ENCODE peak calls at places on chromosomes 3 and 15, in six cellular contexts. Q, Y, F, C, R and G are unnamed samples.

GRCh38 chr3:148615385-148615784 is 82.3 kb upstream of the AGTR1 start:
- DNase-seq in Q (no peak), Y (no peak), F (no peak), C (no peak), R (no peak), G (no peak)

GRCh38 chr3:115402651-115403050 is 220.7 kb upstream of the GAP43 start:
- DNase-seq in Q (no peak), Y (no peak), F (no peak), C (no peak), R (no peak), G (no peak)

GRCh38 chr3:25594007-25594502 is 70.7 kb downstream of the TOP2B start:
- DNase-seq in Q (no peak), Y (peak; percentile 85), F (no peak), C (peak; percentile 4), R (no peak), G (peak; percentile 11)

GRCh38 chr3:65871305-65872141 is 167.2 kb downstream of the MAGI1 start:
- DNase-seq in Q (peak; percentile 82), Y (no peak), F (no peak), C (peak; percentile 86), R (no peak), G (no peak)

GRCh38 chr3:101824691-101825090 is 24.6 kb upstream of the NFKBIZ start:
- DNase-seq in Q (no peak), Y (no peak), F (no peak), C (no peak), R (no peak), G (no peak)

GRCh38 chr15:25832158-25832557 is 31.0 kb downstream of the ATP10A start:
- DNase-seq in Q (no peak), Y (no peak), F (no peak), C (no peak), R (no peak), G (no peak)

GRCh38 chr3:185207931-185208746 is 45.7 kb downstream of the EHHADH start:
- DNase-seq in Q (no peak), Y (no peak), F (no peak), C (no peak), R (no peak), G (no peak)

GRCh38 chr3:61841111-61841845 is 279.9 kb downstream of the PTPRG start:
- DNase-seq in Q (no peak), Y (peak; percentile 63), F (no peak), C (no peak), R (no peak), G (no peak)

GRCh38 chr3:33171580-33171979 is 47.0 kb downstream of the SUSD5 start:
- DNase-seq in Q (no peak), Y (no peak), F (no peak), C (no peak), R (no peak), G (no peak)

GRCh38 chr3:49269443-49269842 is 7.6 kb downstream of the C3orf62 start:
- DNase-seq in Q (no peak), Y (no peak), F (no peak), C (no peak), R (no peak), G (no peak)

GRCh38 chr3:136818851-136819783 is at the start of gene SLC35G2:
- DNase-seq in Q (peak; percentile 48), Y (peak; percentile 62), F (peak; percentile 17), C (peak; percentile 38), R (no peak), G (peak; percentile 41)

GRCh38 chr3:50122071-50122470 is 33.1 kb upstream of the SEMA3F start:
- DNase-seq in Q (no peak), Y (no peak), F (no peak), C (no peak), R (no peak), G (no peak)

GRCh38 chr3:105686324-105686897 is 182.4 kb downstream of the CBLB start:
- DNase-seq in Q (no peak), Y (peak; percentile 18), F (no peak), C (no peak), R (no peak), G (no peak)

GRCh38 chr3:140216249-140216648 is 281.3 kb downstream of the CLSTN2 start:
- DNase-seq in Q (no peak), Y (no peak), F (no peak), C (no peak), R (no peak), G (no peak)

GRCh38 chr3:150073031-150073430 is 102.3 kb upstream of the PFN2 start:
- DNase-seq in Q (no peak), Y (no peak), F (no peak), C (no peak), R (no peak), G (no peak)

GRCh38 chr3:54817628-54818027 is 110.2 kb downstream of the LRTM1 start:
- DNase-seq in Q (no peak), Y (no peak), F (no peak), C (no peak), R (no peak), G (no peak)

GRCh38 chr3:175005881-175006280 is 146.7 kb downstream of the NAALADL2 start:
- DNase-seq in Q (no peak), Y (peak; percentile 70), F (no peak), C (no peak), R (no peak), G (no peak)

GRCh38 chr15:37837276-37837675 is 97.2 kb upstream of the TMCO5A start:
- DNase-seq in Q (no peak), Y (no peak), F (no peak), C (peak; percentile 11), R (no peak), G (no peak)

GRCh38 chr3:96813820-96814580 is 394 bp upstream of the EPHA6 start:
- DNase-seq in Q (peak; percentile 60), Y (peak; percentile 17), F (peak; percentile 6), C (peak; percentile 27), R (no peak), G (no peak)

GRCh38 chr15:66780973-66781718 is 79.1 kb downstream of the SMAD6 start:
- DNase-seq in Q (peak; percentile 46), Y (no peak), F (no peak), C (no peak), R (no peak), G (no peak)

GRCh38 chr3:113223831-113224240 is 12.5 kb downstream of the BOC start:
- DNase-seq in Q (no peak), Y (no peak), F (no peak), C (no peak), R (no peak), G (no peak)

GRCh38 chr15:66644000-66644787 is 57.8 kb upstream of the SMAD6 start:
- DNase-seq in Q (peak; percentile 50), Y (no peak), F (no peak), C (no peak), R (no peak), G (no peak)